ENCODE peak calls at places on chromosomes 4 and X, in six cellular contexts. S is cardiac fibroblast, D is fibroblast of the aortic adventitia, Q is AG09309, F is colonic mucosa, W is brain microvascular endothelial cell. H is an unnamed sample.

GRCh38 chr4:122777846-122778501 is 45.5 kb downstream of the BBS12 start:
- DNase-seq in S (peak), D (peak), Q (peak), F (no peak), W (peak), H (no peak)

GRCh38 chr4:96742332-96743014 is 902.6 kb downstream of the PDHA2 start:
- DNase-seq in S (no peak), D (no peak), Q (no peak), F (no peak), W (no peak), H (no peak)

GRCh38 chr4:114317564-114317963 is 281.0 kb upstream of the UGT8 start:
- DNase-seq in S (no peak), D (no peak), Q (no peak), F (no peak), W (no peak), H (no peak)

GRCh38 chr4:168859100-168859499 is 151.0 kb downstream of the CBR4 start:
- DNase-seq in S (no peak), D (no peak), Q (no peak), F (no peak), W (no peak), H (no peak)

GRCh38 chrX:121405826-121406225 is 358.4 kb downstream of the GLUD2 start:
- DNase-seq in S (no peak), D (no peak), Q (no peak), F (no peak), W (no peak), H (no peak)

GRCh38 chr4:70704333-70705145 is 16.2 kb downstream of the UTP3 start:
- DNase-seq in S (peak), D (peak), Q (no peak), F (peak), W (peak), H (no peak)

GRCh38 chr4:132540797-132541196 is 608.3 kb upstream of the PCDH10 start:
- DNase-seq in S (no peak), D (no peak), Q (no peak), F (no peak), W (no peak), H (no peak)

GRCh38 chr4:155787113-155787710 is 28.4 kb downstream of the GUCY1B1 start:
- DNase-seq in S (peak), D (peak), Q (no peak), F (no peak), W (peak), H (peak)

GRCh38 chr4:85603437-85604336 is 128.7 kb downstream of the ARHGAP24 start:
- DNase-seq in S (peak), D (peak), Q (no peak), F (no peak), W (peak), H (no peak)

DNA sequence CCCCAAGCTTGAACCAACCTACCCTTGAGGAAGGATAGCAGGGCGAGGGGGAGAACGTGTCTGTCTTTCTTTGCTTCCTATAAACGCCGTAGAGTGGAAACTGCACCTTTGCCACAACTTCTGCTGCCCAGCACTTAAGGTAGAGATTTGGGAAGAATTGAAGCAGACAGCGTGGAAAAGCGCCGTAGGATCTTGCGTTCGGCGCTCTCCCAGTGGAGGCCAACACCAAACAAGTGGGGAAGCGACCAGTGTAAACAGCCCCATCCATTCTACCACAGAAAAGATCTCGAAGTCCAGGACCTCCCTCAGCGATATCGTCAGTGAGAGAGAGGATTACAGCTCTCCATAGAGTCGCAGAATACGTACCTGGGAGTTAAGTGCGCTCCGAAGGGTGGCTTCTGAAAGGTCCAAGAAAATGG is 3.9 kb upstream of the NKX6-1 start:
- DNase-seq in S (no peak), D (no peak), Q (no peak), F (no peak), W (no peak), H (no peak)
- H3K4me3 ChIP-seq in S (no peak), D (no peak), Q (no peak), F (no peak), W (no peak), H (no peak)

GRCh38 chr4:81688085-81688484 is 216.4 kb upstream of the RASGEF1B start:
- DNase-seq in S (peak), D (peak), Q (no peak), F (no peak), W (peak), H (no peak)
- TF ChIP-seq CTCF in S (no peak), D (peak), Q (no peak), F (peak), W (peak), H (no peak)

GRCh38 chr4:185143596-185143969 is 517 bp downstream of the SLC25A4 start:
- DNase-seq in S (no peak), D (peak), Q (no peak), F (peak), W (no peak), H (no peak)
- H3K4me3 ChIP-seq in S (peak), D (peak), Q (peak), F (peak), W (peak), H (peak)

GRCh38 chrX:15930585-15930984 is 76.0 kb upstream of the AP1S2 start:
- DNase-seq in S (peak), D (peak), Q (peak), F (no peak), W (no peak), H (peak)
- TF ChIP-seq CTCF in S (peak), D (peak), Q (peak), F (no peak), W (peak), H (peak)

GRCh38 chrX:74550295-74550802 is 64.1 kb downstream of the RLIM start:
- DNase-seq in S (peak), D (peak), Q (no peak), F (peak), W (peak), H (peak)
- H3K4me3 ChIP-seq in S (peak), D (peak), Q (no peak), F (no peak), W (peak), H (no peak)

GRCh38 chr4:7995866-7996265 is 56.2 kb upstream of the AFAP1 start:
- DNase-seq in S (no peak), D (no peak), Q (no peak), F (no peak), W (no peak), H (no peak)
- TF ChIP-seq CTCF in S (no peak), D (no peak), Q (no peak), F (no peak), W (no peak), H (no peak)

GRCh38 chrX:108735680-108736508 is 469 bp downstream of the IRS4 start:
- DNase-seq in S (peak), D (no peak), Q (no peak), F (no peak), W (no peak), H (no peak)
- H3K4me3 ChIP-seq in S (peak), D (peak), Q (peak), F (peak), W (peak), H (peak)